ENCODE peak calls at places on chromosomes 16 and 17, in four cellular contexts. V is tibial nerve, X is GM23248, B is OCI-LY7. L is an unnamed sample.

GRCh38 chr17:69093279-69093789 is 32.6 kb upstream of the ABCA9 start:
- DNase-seq in B (peak; percentile 85), V (no peak), X (no peak), L (no peak)

GRCh38 chr17:67686246-67686645 is 31.5 kb upstream of the NOL11 start:
- DNase-seq in B (no peak), V (no peak), X (peak; percentile 8), L (no peak)

GRCh38 chr17:10789694-10790271 is 14.1 kb downstream of the TMEM238L start:
- DNase-seq in V (no peak), B (no peak), X (no peak), L (no peak)

GRCh38 chr17:17351901-17352781 is 49.0 kb downstream of the NT5M start:
- DNase-seq in B (no peak), V (no peak), X (peak; percentile 69), L (no peak)

GRCh38 chr17:80892900-80893603 is 98.6 kb upstream of the CHMP6 start:
- DNase-seq in X (peak; percentile 75), B (no peak), V (no peak), L (peak; percentile 26)

GRCh38 chr17:1999557-2000251 is 25.4 kb downstream of the RTN4RL1 start:
- DNase-seq in B (no peak), V (no peak), X (peak; percentile 30), L (peak; percentile 60)

GRCh38 chr17:72615627-72615991 is 476.9 kb downstream of the SLC39A11 start:
- DNase-seq in B (no peak), X (no peak), V (no peak), L (no peak)

GRCh38 chr16:20263138-20263855 is 64.0 kb downstream of the GP2 start:
- DNase-seq in B (no peak), X (no peak), V (no peak), L (no peak)

GRCh38 chr17:77233127-77233526 is 92.4 kb downstream of the SEC14L1 start:
- DNase-seq in X (no peak), B (no peak), V (no peak), L (no peak)

GRCh38 chr16:86718118-86718517 is 139.8 kb downstream of the FOXL1 start:
- DNase-seq in B (no peak), X (no peak), V (no peak), L (no peak)

GRCh38 chr17:49583889-49584288 is 8.2 kb downstream of the NXPH3 start:
- DNase-seq in B (no peak), X (no peak), V (no peak), L (no peak)

GRCh38 chr16:75251280-75252048 is at the start of gene BCAR1:
- DNase-seq in X (peak; percentile 92), V (peak; percentile 63), B (peak; percentile 77), L (peak; percentile 94)

GRCh38 chr16:12542818-12543699 is 260.6 kb downstream of the CPPED1 start:
- DNase-seq in B (peak; percentile 78), V (no peak), X (no peak), L (no peak)

GRCh38 chr17:27457731-27458523 is 1.7 kb downstream of the KSR1 start:
- DNase-seq in X (peak; percentile 41), B (no peak), V (no peak), L (peak; percentile 52)

GRCh38 chr17:74305865-74306654 is 20.0 kb upstream of the KIF19 start:
- DNase-seq in B (no peak), X (peak; percentile 28), V (no peak), L (no peak)

GRCh38 chr17:29283496-29283895 is 10.5 kb downstream of the NUFIP2 start:
- DNase-seq in B (peak; percentile 9), X (peak; percentile 56), V (no peak), L (peak; percentile 61)

GRCh38 chr16:26078971-26079370 is 387.2 kb downstream of the HS3ST4 start:
- DNase-seq in X (no peak), V (no peak), B (no peak), L (no peak)

GRCh38 chr17:75830168-75831031 is 13.8 kb downstream of the UNC13D start:
- DNase-seq in B (peak; percentile 55), V (no peak), X (peak; percentile 20), L (peak; percentile 28)

GRCh38 chr17:13544755-13545154 is 57.0 kb downstream of the HS3ST3A1 start:
- DNase-seq in X (peak; percentile 87), V (no peak), B (no peak), L (no peak)

GRCh38 chr16:12219992-12220391 is 243.5 kb downstream of the SNX29 start:
- DNase-seq in X (no peak), V (no peak), B (no peak), L (no peak)

GRCh38 chr16:57377080-57377841 is 5.0 kb downstream of the CX3CL1 start:
- DNase-seq in V (no peak), B (peak; percentile 8), X (no peak), L (peak; percentile 30)

GRCh38 chr17:39979865-39980401 is 674 bp upstream of the PSMD3 start:
- DNase-seq in V (no peak), X (peak; percentile 52), B (peak; percentile 59), L (peak; percentile 66)

GRCh38 chr17:33090806-33091205 is 99.2 kb downstream of the SPACA3 start:
- DNase-seq in V (no peak), B (no peak), X (no peak), L (no peak)

GRCh38 chr16:57898961-57899360 is 72.0 kb downstream of the CNGB1 start:
- DNase-seq in B (no peak), V (no peak), X (no peak), L (no peak)

GRCh38 chr17:4920351-4921048 is 11.6 kb upstream of the GP1BA start:
- DNase-seq in B (no peak), V (no peak), X (peak; percentile 65), L (peak; percentile 62)

GRCh38 chr16:86387461-86388440 is 122.6 kb upstream of the FOXF1 start:
- DNase-seq in V (no peak), B (no peak), X (peak; percentile 99), L (peak; percentile 76)

GRCh38 chr16:27769561-27770222 is 219.7 kb downstream of the KATNIP start:
- DNase-seq in V (no peak), B (no peak), X (peak; percentile 15), L (peak; percentile 27)

GRCh38 chr17:49315551-49315951 is 46.5 kb downstream of the ZNF652 start:
- DNase-seq in V (peak; percentile 77), X (peak; percentile 96), B (peak; percentile 84), L (peak; percentile 94)

GRCh38 chr17:65324977-65325376 is 187.8 kb downstream of the RGS9 start:
- DNase-seq in X (peak; percentile 23), V (peak; percentile 64), B (no peak), L (peak; percentile 62)

GRCh38 chr17:45314761-45315549 is 1.9 kb downstream of the MAP3K14 start:
- DNase-seq in V (no peak), B (peak; percentile 71), X (peak; percentile 58), L (peak; percentile 60)

GRCh38 chr17:45315583-45316270 is 1.1 kb downstream of the MAP3K14 start:
- DNase-seq in V (no peak), B (peak; percentile 47), X (no peak), L (no peak)

GRCh38 chr17:45312477-45313418 is 4.1 kb downstream of the MAP3K14 start:
- DNase-seq in V (no peak), B (no peak), X (peak; percentile 42), L (no peak)

GRCh38 chr17:45313419-45313771 is 3.4 kb downstream of the MAP3K14 start:
- DNase-seq in X (no peak), B (no peak), V (no peak), L (no peak)

GRCh38 chr17:45313927-45314760 is 2.7 kb downstream of the MAP3K14 start:
- DNase-seq in B (peak; percentile 53), X (no peak), V (no peak), L (no peak)
- H3K4me3 ChIP-seq in B (peak overlapping the region; percentile 84), X (peak overlapping the region; percentile 94), V (peak overlapping the region; percentile 90), L (peak overlapping the region; percentile 91)

GRCh38 chr16:1331712-1332617 is 1.5 kb upstream of the BAIAP3 start:
- DNase-seq in B (peak; percentile 97), X (peak; percentile 63), V (peak; percentile 24), L (peak; percentile 32)

GRCh38 chr16:1330260-1330914 is 3.1 kb upstream of the BAIAP3 start:
- DNase-seq in B (peak; percentile 29), X (no peak), V (no peak), L (no peak)

GRCh38 chr16:1332618-1333148 is 762 bp upstream of the BAIAP3 start:
- DNase-seq in X (no peak), B (no peak), V (no peak), L (no peak)

GRCh38 chr16:1333149-1333812 is at the start of gene BAIAP3:
- DNase-seq in X (peak; percentile 75), V (no peak), B (peak; percentile 49), L (peak; percentile 74)

GRCh38 chr16:1330931-1331711 is 2.3 kb upstream of the BAIAP3 start:
- DNase-seq in X (no peak), B (peak; percentile 37), V (no peak), L (no peak)
- H3K4me3 ChIP-seq in X (no peak overlapping the region), B (peak overlapping the region; percentile 57), V (peak overlapping the region; percentile 23), L (no peak overlapping the region)

DNA sequence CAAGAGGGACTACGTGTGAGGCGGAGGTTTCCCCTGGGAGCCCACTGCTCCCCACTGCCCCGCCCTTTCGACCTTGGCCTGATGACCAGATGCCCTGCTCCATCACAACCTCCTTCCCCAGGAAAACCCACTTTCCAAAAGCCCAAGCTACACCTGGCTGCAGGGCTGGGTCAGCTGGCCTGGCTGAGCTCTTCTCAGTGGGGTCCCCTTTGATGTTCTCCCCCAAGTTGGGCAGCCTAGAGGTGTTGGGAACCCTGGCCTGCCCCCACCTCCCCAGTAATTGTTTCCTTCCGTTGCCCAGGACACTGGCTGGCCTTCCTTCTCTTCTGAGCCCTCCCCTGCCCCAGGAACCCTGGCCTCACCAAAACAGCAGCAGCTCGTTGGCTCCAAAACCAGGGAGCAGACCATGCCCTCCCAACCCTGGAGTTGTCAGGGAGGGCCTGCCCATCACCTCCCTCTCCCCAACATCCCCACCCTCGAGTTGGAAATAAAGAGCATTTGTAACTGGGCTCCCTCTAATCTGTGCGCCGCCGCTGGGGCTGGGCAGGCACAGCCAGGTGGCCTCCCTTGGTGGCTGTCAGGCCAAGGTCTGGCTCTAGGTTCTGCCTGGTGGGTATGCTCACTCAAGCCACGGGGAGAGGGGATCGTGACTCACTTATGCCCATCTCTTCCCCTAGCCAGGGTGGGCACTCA is 1.4 kb downstream of the CLDN9 start:
- DNase-seq in B (no peak), V (no peak), X (no peak), L (no peak)
- H3K4me3 ChIP-seq in B (no peak overlapping the region), V (no peak overlapping the region), X (no peak overlapping the region), L (no peak overlapping the region)

GRCh38 chr16:281660-282249 is 1.2 kb upstream of the PDIA2 start:
- DNase-seq in X (no peak), V (no peak), B (no peak), L (no peak)

GRCh38 chr16:282491-282890 is 473 bp upstream of the PDIA2 start:
- DNase-seq in V (no peak), X (no peak), B (no peak), L (no peak)

GRCh38 chr16:280005-280421 is 378 bp upstream of the ARHGDIG start:
- DNase-seq in B (no peak), X (no peak), V (no peak), L (no peak)

GRCh38 chr16:280552-280951 is at the start of gene ARHGDIG:
- DNase-seq in V (no peak), X (peak; percentile 54), B (no peak), L (peak; percentile 56)

DNA sequence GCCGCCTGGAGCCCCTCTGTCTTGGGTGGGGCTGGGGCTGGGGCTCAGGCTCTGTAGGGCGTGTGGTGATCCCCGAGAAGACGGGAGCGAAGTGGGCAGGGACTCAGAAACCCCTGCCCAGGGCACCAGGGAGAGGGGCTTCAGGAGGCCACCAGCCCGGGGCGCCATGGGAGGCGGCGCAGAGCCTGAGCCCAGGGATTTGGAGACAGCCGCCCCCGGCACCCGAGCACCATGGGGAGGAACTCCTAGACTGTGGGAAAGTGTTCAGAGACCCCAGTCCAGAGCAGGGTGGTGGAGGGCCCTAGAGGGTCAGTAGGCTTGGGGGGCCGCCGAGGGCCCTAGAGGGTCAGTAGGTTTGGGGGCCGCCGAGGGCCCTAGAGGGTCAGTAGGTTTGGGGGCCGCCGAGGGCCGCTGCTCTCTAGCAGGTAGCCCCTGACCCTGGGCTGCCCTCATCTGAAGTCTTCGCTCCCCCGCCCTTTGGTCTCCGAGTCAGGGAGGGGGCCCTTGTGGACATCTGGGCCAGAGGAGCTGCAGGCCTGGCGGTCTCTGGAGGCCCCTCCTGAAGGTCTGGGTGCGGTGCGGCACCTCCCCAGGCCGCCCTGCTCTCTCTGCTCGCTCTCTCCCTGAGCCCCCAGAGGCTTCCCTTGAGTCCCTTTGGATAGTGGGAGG is 734 bp downstream of the ARHGDIG start:
- DNase-seq in B (no peak), V (no peak), X (no peak), L (no peak)
- H3K4me3 ChIP-seq in B (no peak overlapping the region), V (no peak overlapping the region), X (no peak overlapping the region), L (no peak overlapping the region)

L was measured in adipocyte.